ENCODE peak calls at places on chromosomes 5 and 9, in five cellular contexts. One of them, this sample, is unnamed.

GRCh38 chr9:130732131-130732530 is 38.6 kb downstream of the EXOSC2 start:
- DNase-seq in fibroblast of the aortic adventitia: no peak
- DNase-seq in GM10248: no peak
- DNase-seq in GM13976: no peak
- DNase-seq in spleen: no peak
- DNase-seq in this sample: no peak

GRCh38 chr9:83971485-83971884 is 8.5 kb downstream of the HNRNPK start:
- DNase-seq in fibroblast of the aortic adventitia: no peak
- DNase-seq in GM10248: no peak
- DNase-seq in GM13976: no peak
- DNase-seq in spleen: no peak
- DNase-seq in this sample: no peak

GRCh38 chr9:91882628-91883027 is 67.4 kb downstream of the ROR2 start:
- DNase-seq in fibroblast of the aortic adventitia: no peak
- DNase-seq in GM10248: no peak
- DNase-seq in GM13976: no peak
- DNase-seq in spleen: peak
- DNase-seq in this sample: no peak

GRCh38 chr9:108665856-108666784 is 189.7 kb downstream of the ACTL7B start:
- DNase-seq in fibroblast of the aortic adventitia: peak
- DNase-seq in GM10248: no peak
- DNase-seq in GM13976: no peak
- DNase-seq in spleen: no peak
- DNase-seq in this sample: no peak

GRCh38 chr9:116646661-116647514 is 40.2 kb upstream of the TRIM32 start:
- DNase-seq in fibroblast of the aortic adventitia: peak
- DNase-seq in GM10248: no peak
- DNase-seq in GM13976: no peak
- DNase-seq in spleen: no peak
- DNase-seq in this sample: no peak

GRCh38 chr9:128394404-128395168 is 23.4 kb downstream of the URM1 start:
- DNase-seq in fibroblast of the aortic adventitia: no peak
- DNase-seq in GM10248: no peak
- DNase-seq in GM13976: no peak
- DNase-seq in spleen: no peak
- DNase-seq in this sample: no peak

GRCh38 chr5:77066823-77067442 is 20.2 kb downstream of the ZBED3 start:
- DNase-seq in fibroblast of the aortic adventitia: peak
- DNase-seq in GM10248: no peak
- DNase-seq in GM13976: no peak
- DNase-seq in spleen: no peak
- DNase-seq in this sample: no peak

GRCh38 chr5:159850192-159850573 is 66.1 kb upstream of the ADRA1B start:
- DNase-seq in fibroblast of the aortic adventitia: peak
- DNase-seq in GM10248: no peak
- DNase-seq in GM13976: no peak
- DNase-seq in spleen: no peak
- DNase-seq in this sample: no peak

GRCh38 chr5:68285857-68286611 is 70.5 kb downstream of the PIK3R1 start:
- DNase-seq in fibroblast of the aortic adventitia: peak
- DNase-seq in GM10248: no peak
- DNase-seq in GM13976: no peak
- DNase-seq in spleen: no peak
- DNase-seq in this sample: peak

GRCh38 chr9:130320697-130321080 is 55.1 kb downstream of the HMCN2 start:
- DNase-seq in fibroblast of the aortic adventitia: no peak
- DNase-seq in GM10248: no peak
- DNase-seq in GM13976: no peak
- DNase-seq in spleen: no peak
- DNase-seq in this sample: no peak

GRCh38 chr5:169814522-169814921 is 165.8 kb downstream of the INSYN2B start:
- DNase-seq in fibroblast of the aortic adventitia: no peak
- DNase-seq in GM10248: no peak
- DNase-seq in GM13976: no peak
- DNase-seq in spleen: no peak
- DNase-seq in this sample: no peak

GRCh38 chr9:70114898-70115297 is 71.2 kb downstream of the MAMDC2 start:
- DNase-seq in fibroblast of the aortic adventitia: no peak
- DNase-seq in GM10248: no peak
- DNase-seq in GM13976: no peak
- DNase-seq in spleen: no peak
- DNase-seq in this sample: no peak

GRCh38 chr5:50655810-50656205 is 10.6 kb upstream of the PARP8 start:
- DNase-seq in fibroblast of the aortic adventitia: peak
- DNase-seq in GM10248: no peak
- DNase-seq in GM13976: no peak
- DNase-seq in spleen: no peak
- DNase-seq in this sample: no peak

GRCh38 chr5:71809446-71809845 is 90.4 kb downstream of the CARTPT start:
- DNase-seq in fibroblast of the aortic adventitia: peak
- DNase-seq in GM10248: no peak
- DNase-seq in GM13976: no peak
- DNase-seq in spleen: no peak
- DNase-seq in this sample: no peak

GRCh38 chr9:108479989-108480652 is 375.7 kb downstream of the ACTL7B start:
- DNase-seq in fibroblast of the aortic adventitia: no peak
- DNase-seq in GM10248: no peak
- DNase-seq in GM13976: no peak
- DNase-seq in spleen: no peak
- DNase-seq in this sample: no peak

GRCh38 chr9:15231788-15232635 is 75.0 kb downstream of the TTC39B start:
- DNase-seq in fibroblast of the aortic adventitia: no peak
- DNase-seq in GM10248: peak
- DNase-seq in GM13976: peak
- DNase-seq in spleen: no peak
- DNase-seq in this sample: peak
- TF ChIP-seq CTCF in fibroblast of the aortic adventitia: peak
- TF ChIP-seq CTCF in GM10248: peak
- TF ChIP-seq CTCF in GM13976: peak
- TF ChIP-seq CTCF in spleen: peak
- TF ChIP-seq CTCF in this sample: peak

DNA sequence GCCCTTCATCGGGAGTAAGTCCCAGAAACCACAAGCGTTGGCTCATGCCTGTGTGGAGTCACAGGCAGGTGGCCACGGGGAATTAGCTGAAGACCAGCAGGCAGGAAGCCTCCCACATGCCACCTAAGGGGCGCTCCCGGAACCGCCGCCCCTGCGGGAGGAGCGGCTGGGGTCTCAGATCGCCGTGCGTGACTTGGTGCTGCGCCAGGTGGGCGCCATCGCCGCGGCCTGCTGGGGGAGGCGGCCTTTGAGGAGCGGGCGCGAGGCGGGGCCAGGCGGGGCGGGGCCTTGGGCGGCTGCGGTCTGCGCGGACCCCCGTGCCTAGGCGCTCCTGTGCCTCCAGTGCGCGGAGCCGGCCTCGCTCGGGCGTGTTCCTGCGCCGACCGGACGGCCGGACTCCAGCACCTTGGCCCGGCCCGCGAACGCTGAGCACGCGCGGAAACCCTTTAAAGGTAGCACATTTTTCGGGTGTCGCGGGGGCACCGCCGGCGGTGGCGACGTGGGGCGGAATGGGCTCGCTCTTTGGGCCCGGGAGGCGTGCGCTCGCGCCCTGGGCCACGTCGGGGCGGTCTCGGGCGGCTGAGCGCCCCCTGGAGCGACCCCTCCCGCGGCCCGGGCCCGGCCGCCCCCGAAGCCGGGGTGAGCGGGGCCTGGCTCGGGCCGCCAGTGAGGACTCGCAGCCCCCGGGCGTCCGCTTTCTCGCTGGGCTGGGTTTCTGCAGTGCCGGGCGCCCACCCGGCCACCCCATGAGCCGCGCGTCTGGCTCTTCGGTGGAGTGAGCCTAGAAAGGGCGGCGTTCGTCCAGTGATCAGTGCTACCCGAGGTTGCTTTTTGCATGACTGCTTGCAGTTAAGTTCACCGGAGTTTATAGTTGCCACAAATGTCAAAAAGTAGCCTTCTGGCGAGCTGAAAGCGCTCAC is 24.5 kb downstream of the LECT2 start:
- DNase-seq in fibroblast of the aortic adventitia: no peak
- DNase-seq in GM10248: no peak
- DNase-seq in GM13976: peak
- DNase-seq in spleen: no peak
- DNase-seq in this sample: peak
- TF ChIP-seq CTCF in fibroblast of the aortic adventitia: peak
- TF ChIP-seq CTCF in GM10248: no peak
- TF ChIP-seq CTCF in GM13976: no peak
- TF ChIP-seq CTCF in spleen: no peak
- TF ChIP-seq CTCF in this sample: no peak

GRCh38 chr9:3527653-3527960 is 1.8 kb upstream of the RFX3 start:
- DNase-seq in fibroblast of the aortic adventitia: no peak
- DNase-seq in GM10248: no peak
- DNase-seq in GM13976: no peak
- DNase-seq in spleen: no peak
- DNase-seq in this sample: no peak
- TF ChIP-seq CTCF in fibroblast of the aortic adventitia: no peak
- TF ChIP-seq CTCF in GM10248: no peak
- TF ChIP-seq CTCF in GM13976: no peak
- TF ChIP-seq CTCF in spleen: no peak
- TF ChIP-seq CTCF in this sample: no peak

GRCh38 chr9:459491-460444 is 245.1 kb downstream of the DOCK8 start:
- DNase-seq in fibroblast of the aortic adventitia: no peak
- DNase-seq in GM10248: no peak
- DNase-seq in GM13976: no peak
- DNase-seq in spleen: no peak
- DNase-seq in this sample: no peak
- TF ChIP-seq CTCF in fibroblast of the aortic adventitia: no peak
- TF ChIP-seq CTCF in GM10248: no peak
- TF ChIP-seq CTCF in GM13976: no peak
- TF ChIP-seq CTCF in spleen: no peak
- TF ChIP-seq CTCF in this sample: no peak

GRCh38 chr5:5700549-5700948 is 278.1 kb downstream of the ICE1 start:
- DNase-seq in fibroblast of the aortic adventitia: no peak
- DNase-seq in GM10248: no peak
- DNase-seq in GM13976: no peak
- DNase-seq in spleen: no peak
- DNase-seq in this sample: no peak

GRCh38 chr5:5702934-5703333 is 280.5 kb downstream of the ICE1 start:
- DNase-seq in fibroblast of the aortic adventitia: no peak
- DNase-seq in GM10248: no peak
- DNase-seq in GM13976: no peak
- DNase-seq in spleen: no peak
- DNase-seq in this sample: no peak

GRCh38 chr5:5704352-5704751 is 281.9 kb downstream of the ICE1 start:
- DNase-seq in fibroblast of the aortic adventitia: no peak
- DNase-seq in GM10248: no peak
- DNase-seq in GM13976: no peak
- DNase-seq in spleen: no peak
- DNase-seq in this sample: no peak

GRCh38 chr5:5695266-5695665 is 272.8 kb downstream of the ICE1 start:
- DNase-seq in fibroblast of the aortic adventitia: no peak
- DNase-seq in GM10248: no peak
- DNase-seq in GM13976: no peak
- DNase-seq in spleen: no peak
- DNase-seq in this sample: no peak

DNA sequence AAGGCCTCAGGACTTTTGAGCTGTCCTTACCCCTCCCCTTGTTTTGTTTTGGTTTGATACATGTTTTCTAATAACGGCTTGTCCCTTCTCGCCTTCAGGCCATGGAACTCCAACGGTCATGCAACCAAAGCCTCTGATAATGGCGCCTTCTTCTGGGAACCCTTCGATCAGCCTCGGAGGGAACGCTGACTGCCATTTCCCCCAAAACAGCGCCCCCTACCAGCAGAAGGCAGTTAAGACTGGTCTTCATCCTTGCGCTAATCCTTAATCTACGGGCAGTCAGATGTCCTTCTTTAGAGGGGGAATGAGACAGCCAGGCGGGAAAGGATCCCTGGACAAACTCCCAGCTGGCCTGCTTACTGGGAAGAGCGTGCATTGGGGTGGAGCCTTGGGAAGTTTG is 276.6 kb downstream of the ICE1 start:
- DNase-seq in fibroblast of the aortic adventitia: no peak
- DNase-seq in GM10248: no peak
- DNase-seq in GM13976: no peak
- DNase-seq in spleen: no peak
- DNase-seq in this sample: no peak
- TF ChIP-seq CTCF in fibroblast of the aortic adventitia: no peak
- TF ChIP-seq CTCF in GM10248: no peak
- TF ChIP-seq CTCF in GM13976: no peak
- TF ChIP-seq CTCF in spleen: no peak
- TF ChIP-seq CTCF in this sample: no peak

GRCh38 chr5:134902071-134902801 is 2.7 kb upstream of the PCBD2 start:
- DNase-seq in fibroblast of the aortic adventitia: peak
- DNase-seq in GM10248: peak
- DNase-seq in GM13976: peak
- DNase-seq in spleen: peak
- DNase-seq in this sample: peak
- TF ChIP-seq CTCF in fibroblast of the aortic adventitia: no peak
- TF ChIP-seq CTCF in GM10248: no peak
- TF ChIP-seq CTCF in GM13976: no peak
- TF ChIP-seq CTCF in spleen: no peak
- TF ChIP-seq CTCF in this sample: no peak

DNA sequence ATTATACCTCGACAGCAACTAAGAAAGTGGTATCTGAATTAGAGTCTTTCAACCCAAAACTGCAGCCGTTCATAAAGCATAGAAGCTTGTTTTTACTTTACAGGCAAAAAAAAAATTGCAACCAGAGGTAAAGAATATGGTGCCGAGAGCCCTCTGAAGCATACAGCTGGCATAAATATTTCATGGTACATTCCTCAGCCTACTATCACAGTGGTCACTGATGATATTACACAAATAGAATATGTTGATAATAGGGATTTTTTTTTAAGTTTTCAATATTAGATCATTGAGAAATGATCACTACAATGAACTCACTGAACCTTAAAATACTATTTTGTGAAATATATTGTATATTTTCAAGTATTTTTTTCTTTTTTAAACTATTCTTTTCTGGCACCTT is 6.2 kb upstream of the SMC2 start:
- DNase-seq in fibroblast of the aortic adventitia: no peak
- DNase-seq in GM10248: no peak
- DNase-seq in GM13976: no peak
- DNase-seq in spleen: no peak
- DNase-seq in this sample: no peak
- TF ChIP-seq CTCF in fibroblast of the aortic adventitia: no peak
- TF ChIP-seq CTCF in GM10248: no peak
- TF ChIP-seq CTCF in GM13976: no peak
- TF ChIP-seq CTCF in spleen: no peak
- TF ChIP-seq CTCF in this sample: no peak